ENCODE peak calls at places on chromosomes 2 and 18, in five cellular contexts. One of them, this sample, is unnamed.

GRCh38 chr2:176461098-176461497 is 191.9 kb downstream of the MTX2 start:
- DNase-seq in nephron progenitor cell: no peak
- DNase-seq in GM23338: no peak
- DNase-seq in mammary epithelial cell: no peak
- DNase-seq in osteoblast: no peak
- DNase-seq in this sample: no peak

GRCh38 chr2:46157966-46158310 is 139.3 kb upstream of the EPAS1 start:
- DNase-seq in nephron progenitor cell: no peak
- DNase-seq in GM23338: no peak
- DNase-seq in mammary epithelial cell: no peak
- DNase-seq in osteoblast: no peak
- DNase-seq in this sample: no peak

GRCh38 chr2:190205643-190206042 is 114.0 kb downstream of the HIBCH start:
- DNase-seq in nephron progenitor cell: no peak
- DNase-seq in GM23338: no peak
- DNase-seq in mammary epithelial cell: no peak
- DNase-seq in osteoblast: peak
- DNase-seq in this sample: no peak

GRCh38 chr2:182870227-182870626 is 3.8 kb upstream of the FRZB start:
- DNase-seq in nephron progenitor cell: no peak
- DNase-seq in GM23338: peak
- DNase-seq in mammary epithelial cell: no peak
- DNase-seq in osteoblast: peak
- DNase-seq in this sample: no peak

GRCh38 chr2:141554810-141555209 is 576.0 kb downstream of the LRP1B start:
- DNase-seq in nephron progenitor cell: peak
- DNase-seq in GM23338: peak
- DNase-seq in mammary epithelial cell: peak
- DNase-seq in osteoblast: no peak
- DNase-seq in this sample: no peak

GRCh38 chr2:169963786-169964185 is 136.5 kb downstream of the UBR3 start:
- DNase-seq in nephron progenitor cell: no peak
- DNase-seq in GM23338: no peak
- DNase-seq in mammary epithelial cell: no peak
- DNase-seq in osteoblast: no peak
- DNase-seq in this sample: no peak

GRCh38 chr18:78304199-78304826 is 675.3 kb upstream of the SALL3 start:
- DNase-seq in nephron progenitor cell: no peak
- DNase-seq in GM23338: no peak
- DNase-seq in mammary epithelial cell: no peak
- DNase-seq in osteoblast: no peak
- DNase-seq in this sample: no peak

GRCh38 chr2:105576440-105577241 is 168.1 kb upstream of the NCK2 start:
- DNase-seq in nephron progenitor cell: no peak
- DNase-seq in GM23338: peak
- DNase-seq in mammary epithelial cell: peak
- DNase-seq in osteoblast: peak
- DNase-seq in this sample: no peak

GRCh38 chr2:168320267-168320666 is 72.9 kb upstream of the STK39 start:
- DNase-seq in nephron progenitor cell: no peak
- DNase-seq in GM23338: no peak
- DNase-seq in mammary epithelial cell: peak
- DNase-seq in osteoblast: no peak
- DNase-seq in this sample: no peak

GRCh38 chr2:176986579-176986978 is 226.0 kb upstream of the HNRNPA3 start:
- DNase-seq in nephron progenitor cell: no peak
- DNase-seq in GM23338: no peak
- DNase-seq in mammary epithelial cell: no peak
- DNase-seq in osteoblast: no peak
- DNase-seq in this sample: no peak

GRCh38 chr18:36831139-36831538 is 2.2 kb downstream of the KIAA1328 start:
- DNase-seq in nephron progenitor cell: no peak
- DNase-seq in GM23338: no peak
- DNase-seq in mammary epithelial cell: peak
- DNase-seq in osteoblast: no peak
- DNase-seq in this sample: no peak

GRCh38 chr2:236102971-236103370 is 65.2 kb downstream of the GBX2 start:
- DNase-seq in nephron progenitor cell: no peak
- DNase-seq in GM23338: no peak
- DNase-seq in mammary epithelial cell: no peak
- DNase-seq in osteoblast: no peak
- DNase-seq in this sample: no peak

GRCh38 chr2:226802573-226802972 is 3.0 kb upstream of the IRS1 start:
- DNase-seq in nephron progenitor cell: peak
- DNase-seq in GM23338: peak
- DNase-seq in mammary epithelial cell: peak
- DNase-seq in osteoblast: peak
- DNase-seq in this sample: no peak

GRCh38 chr2:20664431-20665260 is 2.3 kb upstream of the GDF7 start:
- DNase-seq in nephron progenitor cell: no peak
- DNase-seq in GM23338: no peak
- DNase-seq in mammary epithelial cell: no peak
- DNase-seq in osteoblast: peak
- DNase-seq in this sample: no peak

DNA sequence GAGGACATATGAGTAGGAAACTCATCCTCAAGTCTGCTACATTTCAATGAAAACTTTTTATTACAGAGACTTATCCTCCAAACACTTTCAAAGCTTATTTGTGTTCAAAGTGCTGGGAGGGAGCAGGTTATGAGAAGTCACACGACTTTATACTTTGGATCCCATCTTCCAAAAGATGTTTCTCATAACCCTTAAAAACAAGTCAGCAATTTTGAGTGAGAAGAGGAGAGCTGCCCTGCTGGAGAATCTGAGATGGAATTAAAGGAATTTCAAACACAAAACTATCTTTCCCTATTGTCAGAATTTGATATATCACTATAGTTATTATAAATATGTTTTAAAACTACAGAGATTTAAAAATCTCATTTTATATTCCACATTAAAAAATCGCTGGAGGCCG is 45.8 kb downstream of the ROCK2 start:
- DNase-seq in nephron progenitor cell: no peak
- DNase-seq in GM23338: no peak
- DNase-seq in mammary epithelial cell: no peak
- DNase-seq in osteoblast: no peak
- DNase-seq in this sample: no peak
- TF ChIP-seq CTCF in nephron progenitor cell: no peak
- TF ChIP-seq CTCF in GM23338: no peak
- TF ChIP-seq CTCF in mammary epithelial cell: no peak
- TF ChIP-seq CTCF in osteoblast: no peak
- TF ChIP-seq CTCF in this sample: no peak

DNA sequence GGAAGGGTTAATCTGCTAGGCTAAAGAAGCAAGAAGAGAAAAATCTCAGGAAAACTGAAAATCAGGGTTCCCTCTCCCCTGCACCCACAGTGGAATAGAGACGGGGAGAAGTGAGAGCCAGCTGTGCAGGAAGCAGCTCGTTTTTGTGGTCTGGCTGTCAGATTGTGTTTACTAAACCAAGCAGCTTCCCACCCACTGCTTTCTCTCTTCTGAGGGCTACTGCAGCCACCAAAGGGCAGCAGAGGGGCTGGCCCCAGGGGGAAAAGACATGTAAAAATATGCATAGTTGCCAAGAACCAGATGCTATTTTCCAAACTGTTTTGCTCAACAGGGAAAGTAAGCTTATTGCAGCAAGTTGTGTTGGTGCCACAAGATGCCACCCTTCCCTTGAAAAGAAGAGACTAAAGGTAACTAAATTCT is 72.6 kb upstream of the THUMPD2 start:
- DNase-seq in nephron progenitor cell: peak
- DNase-seq in GM23338: peak
- DNase-seq in mammary epithelial cell: peak
- DNase-seq in osteoblast: no peak
- DNase-seq in this sample: no peak
- TF ChIP-seq CTCF in nephron progenitor cell: no peak
- TF ChIP-seq CTCF in GM23338: peak
- TF ChIP-seq CTCF in mammary epithelial cell: peak
- TF ChIP-seq CTCF in osteoblast: peak
- TF ChIP-seq CTCF in this sample: no peak

GRCh38 chr2:36357506-36358316 is 2.1 kb downstream of the CRIM1 start:
- DNase-seq in nephron progenitor cell: peak
- DNase-seq in GM23338: peak
- DNase-seq in mammary epithelial cell: peak
- DNase-seq in osteoblast: peak
- DNase-seq in this sample: no peak
- TF ChIP-seq CTCF in nephron progenitor cell: no peak
- TF ChIP-seq CTCF in GM23338: peak
- TF ChIP-seq CTCF in mammary epithelial cell: peak
- TF ChIP-seq CTCF in osteoblast: peak
- TF ChIP-seq CTCF in this sample: peak

GRCh38 chr2:240733803-240734495 is 42.3 kb downstream of the AQP12A start:
- DNase-seq in nephron progenitor cell: no peak
- DNase-seq in GM23338: no peak
- DNase-seq in mammary epithelial cell: no peak
- DNase-seq in osteoblast: no peak
- DNase-seq in this sample: no peak
- TF ChIP-seq CTCF in nephron progenitor cell: peak
- TF ChIP-seq CTCF in GM23338: no peak
- TF ChIP-seq CTCF in mammary epithelial cell: no peak
- TF ChIP-seq CTCF in osteoblast: no peak
- TF ChIP-seq CTCF in this sample: no peak

DNA sequence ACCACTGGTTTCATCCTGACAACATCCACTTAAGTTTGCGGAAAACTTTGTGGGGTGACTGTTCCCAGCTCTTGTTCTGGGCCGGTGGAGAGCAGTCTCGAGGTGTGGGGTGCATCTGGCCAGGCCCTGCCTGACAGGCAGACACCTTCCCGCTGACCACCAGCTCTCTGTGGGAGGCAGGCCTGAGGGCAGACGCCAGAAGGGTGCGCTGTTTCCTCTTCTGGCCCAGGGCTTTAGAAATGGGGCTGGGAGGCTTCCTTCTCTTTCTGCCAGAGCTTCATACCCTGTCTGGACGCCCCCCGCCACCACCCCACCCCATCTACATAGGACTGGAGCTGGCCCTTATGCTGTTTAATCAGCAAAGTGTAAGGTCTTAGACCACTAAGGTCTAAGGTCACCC is 263.8 kb downstream of the LOXHD1 start:
- DNase-seq in nephron progenitor cell: peak
- DNase-seq in GM23338: peak
- DNase-seq in mammary epithelial cell: no peak
- DNase-seq in osteoblast: no peak
- DNase-seq in this sample: no peak
- TF ChIP-seq CTCF in nephron progenitor cell: peak
- TF ChIP-seq CTCF in GM23338: peak
- TF ChIP-seq CTCF in mammary epithelial cell: peak
- TF ChIP-seq CTCF in osteoblast: peak
- TF ChIP-seq CTCF in this sample: peak

GRCh38 chr18:58900015-58900649 is 35.5 kb downstream of the ZNF532 start:
- DNase-seq in nephron progenitor cell: no peak
- DNase-seq in GM23338: no peak
- DNase-seq in mammary epithelial cell: no peak
- DNase-seq in osteoblast: no peak
- DNase-seq in this sample: no peak
- TF ChIP-seq CTCF in nephron progenitor cell: no peak
- TF ChIP-seq CTCF in GM23338: no peak
- TF ChIP-seq CTCF in mammary epithelial cell: no peak
- TF ChIP-seq CTCF in osteoblast: no peak
- TF ChIP-seq CTCF in this sample: no peak

DNA sequence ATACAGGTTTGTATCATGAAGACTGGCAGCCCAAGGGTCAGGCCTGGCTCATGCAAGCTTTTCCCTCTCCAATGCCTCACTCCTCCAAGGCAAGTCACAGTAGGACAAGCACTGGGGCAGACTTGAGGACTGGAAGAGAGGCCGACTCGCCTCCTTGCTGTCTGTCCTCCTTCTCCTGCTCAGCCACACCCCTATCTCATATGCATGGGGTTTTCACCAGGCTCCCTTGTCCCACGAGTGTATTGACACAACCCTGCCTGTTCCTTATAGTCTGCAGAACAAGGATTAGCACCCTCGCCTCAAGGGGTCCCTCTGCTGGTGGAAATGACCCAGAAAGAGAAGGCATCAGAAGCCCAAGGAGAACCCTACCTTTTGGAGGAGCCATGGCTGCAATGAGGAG is 223.7 kb downstream of the SOX11 start:
- DNase-seq in nephron progenitor cell: peak
- DNase-seq in GM23338: peak
- DNase-seq in mammary epithelial cell: no peak
- DNase-seq in osteoblast: no peak
- DNase-seq in this sample: no peak
- TF ChIP-seq CTCF in nephron progenitor cell: peak
- TF ChIP-seq CTCF in GM23338: peak
- TF ChIP-seq CTCF in mammary epithelial cell: no peak
- TF ChIP-seq CTCF in osteoblast: peak
- TF ChIP-seq CTCF in this sample: peak

DNA sequence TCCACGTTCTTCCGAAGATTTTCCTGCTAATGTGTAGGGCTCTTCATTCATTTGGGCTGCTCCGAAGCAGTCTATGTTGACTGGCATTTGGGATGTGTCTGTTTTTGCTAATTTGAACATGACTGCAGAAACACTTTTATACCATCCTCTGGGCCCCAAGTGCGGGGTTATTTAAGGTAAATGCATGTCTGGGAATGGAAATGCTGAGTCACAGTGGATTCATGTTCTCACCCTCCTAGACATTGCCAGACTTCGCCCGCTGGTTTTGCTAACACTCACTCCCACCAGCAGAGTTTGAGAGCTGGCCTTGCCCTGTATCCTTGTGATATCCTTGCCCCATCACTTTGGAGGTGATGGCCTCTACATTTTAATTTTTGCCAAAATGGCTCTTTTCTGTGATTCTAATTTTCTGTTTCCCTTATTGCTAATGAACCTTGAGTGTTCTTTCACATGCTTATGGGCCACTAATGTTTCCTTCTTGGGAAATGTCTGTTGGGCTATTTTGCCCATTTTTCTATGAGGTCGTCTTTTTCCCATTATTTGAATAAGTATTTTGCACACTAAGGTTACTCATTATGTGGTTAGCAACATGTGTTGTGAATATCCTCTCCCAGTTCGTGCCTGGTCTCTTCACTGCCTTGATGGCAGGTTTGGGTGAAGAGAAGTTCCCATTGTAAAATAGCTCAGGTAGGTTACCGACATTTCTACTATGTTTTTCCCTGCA is 204.1 kb downstream of the GLI2 start:
- DNase-seq in nephron progenitor cell: no peak
- DNase-seq in GM23338: no peak
- DNase-seq in mammary epithelial cell: peak
- DNase-seq in osteoblast: peak
- DNase-seq in this sample: no peak
- TF ChIP-seq CTCF in nephron progenitor cell: no peak
- TF ChIP-seq CTCF in GM23338: no peak
- TF ChIP-seq CTCF in mammary epithelial cell: no peak
- TF ChIP-seq CTCF in osteoblast: no peak
- TF ChIP-seq CTCF in this sample: no peak